ENCODE peak calls at places on chromosomes 1 and 21, in nine cellular contexts. Z is transverse colon, K is body of pancreas, D is endothelial cell of umbilical vein, R is adrenal gland, H is heart left ventricle, Y is NB4, X is lower leg skin, E is A549. C is an unnamed sample.

GRCh38 chr21:33374080-33374873 is 28.9 kb upstream of the IFNGR2 start:
- DNase-seq in Y (peak), E (peak), Z (peak), K (peak), H (no peak), D (peak), X (no peak), R (peak), C (peak)

GRCh38 chr1:109863699-109864062 is 47.0 kb upstream of the CSF1 start:
- DNase-seq in Y (peak), K (no peak), E (no peak), Z (no peak), D (no peak), X (no peak), H (no peak), R (no peak), C (no peak)

GRCh38 chr1:238318294-238318908 is 427.7 kb upstream of the ZP4 start:
- DNase-seq in R (no peak), D (no peak), K (no peak), X (no peak), Z (no peak), Y (no peak), E (no peak), H (no peak), C (no peak)

GRCh38 chr1:109959974-109960744 is 24.4 kb upstream of the AHCYL1 start:
- DNase-seq in Z (no peak), E (peak), X (no peak), R (no peak), D (no peak), H (no peak), Y (no peak), K (no peak), C (no peak)

GRCh38 chr1:180241716-180242544 is 11.9 kb downstream of the LHX4 start:
- DNase-seq in H (no peak), Y (peak), Z (no peak), X (no peak), E (no peak), D (no peak), K (no peak), R (no peak), C (no peak)

GRCh38 chr1:171785766-171786165 is 4.3 kb downstream of the METTL13 start:
- DNase-seq in Y (no peak), D (no peak), E (no peak), K (no peak), R (no peak), X (no peak), Z (no peak), H (no peak), C (no peak)

GRCh38 chr1:186474208-186474607 is 13.3 kb upstream of the PDC start:
- DNase-seq in Z (no peak), X (no peak), H (no peak), R (no peak), Y (no peak), E (peak), D (no peak), K (no peak), C (no peak)

GRCh38 chr1:14017531-14017961 is 317.6 kb downstream of the PRDM2 start:
- DNase-seq in E (no peak), K (peak), Y (no peak), D (no peak), Z (peak), X (peak), R (no peak), H (no peak), C (no peak)

GRCh38 chr1:204001166-204001901 is 71.6 kb upstream of the SOX13 start:
- DNase-seq in R (no peak), H (no peak), Y (no peak), X (no peak), K (no peak), D (no peak), E (no peak), Z (no peak), C (no peak)

GRCh38 chr1:163544441-163544840 is 222.7 kb downstream of the NUF2 start:
- DNase-seq in R (no peak), H (no peak), D (no peak), K (no peak), X (no peak), Z (no peak), E (no peak), Y (peak), C (no peak)

GRCh38 chr1:26006710-26007109 is 8.8 kb upstream of the PAFAH2 start:
- DNase-seq in Z (no peak), D (no peak), E (no peak), X (no peak), H (no peak), Y (no peak), R (no peak), K (no peak), C (no peak)

GRCh38 chr1:218480691-218481099 is 135.6 kb downstream of the TGFB2 start:
- DNase-seq in D (peak), E (peak), K (no peak), Z (no peak), R (no peak), H (no peak), Y (no peak), X (no peak), C (no peak)

GRCh38 chr1:153353226-153353947 is 4.3 kb upstream of the S100A9 start:
- DNase-seq in Z (no peak), R (peak), D (no peak), K (no peak), Y (peak), X (no peak), E (peak), H (no peak), C (no peak)

GRCh38 chr1:242477944-242478343 is 46.6 kb downstream of the PLD5 start:
- DNase-seq in X (no peak), Z (no peak), K (no peak), E (no peak), Y (no peak), R (no peak), D (no peak), H (no peak), C (no peak)

GRCh38 chr1:207868252-207868768 is 42.6 kb downstream of the CD34 start:
- DNase-seq in E (no peak), R (peak), K (peak), X (peak), Y (peak), D (peak), H (peak), Z (peak), C (peak)

GRCh38 chr1:64750092-64750491 is 5.2 kb downstream of the RAVER2 start:
- DNase-seq in K (no peak), X (no peak), D (no peak), R (no peak), Y (no peak), Z (no peak), H (no peak), E (no peak), C (no peak)

GRCh38 chr1:209742409-209743144 is 13.3 kb upstream of the TRAF3IP3 start:
- DNase-seq in E (no peak), Y (no peak), D (no peak), H (no peak), K (no peak), X (no peak), Z (no peak), R (no peak), C (no peak)

GRCh38 chr1:172976222-172977041 is 74.3 kb downstream of the TNFSF18 start:
- DNase-seq in Z (peak), K (peak), X (no peak), H (no peak), E (peak), R (no peak), Y (no peak), D (peak), C (no peak)

GRCh38 chr1:31020007-31020790 is 45.3 kb downstream of the PUM1 start:
- DNase-seq in K (peak), R (no peak), H (no peak), X (no peak), Y (no peak), E (no peak), D (peak), Z (no peak), C (no peak)

GRCh38 chr1:158075078-158075477 is 81.6 kb downstream of the KIRREL1 start:
- DNase-seq in D (no peak), Y (no peak), R (no peak), X (no peak), H (no peak), Z (no peak), K (no peak), E (no peak), C (peak)

GRCh38 chr1:20079661-20080305 is 9.8 kb downstream of the PLA2G5 start:
- DNase-seq in X (no peak), R (no peak), E (no peak), K (no peak), H (no peak), D (no peak), Z (no peak), Y (no peak), C (no peak)

GRCh38 chr1:1569341-1569740 is 5.3 kb downstream of the SSU72 start:
- DNase-seq in D (no peak), Y (no peak), Z (no peak), R (no peak), H (no peak), X (no peak), K (no peak), E (no peak), C (no peak)

GRCh38 chr21:25493722-25494121 is 113.6 kb downstream of the MRPL39 start:
- DNase-seq in Y (no peak), R (no peak), E (no peak), X (no peak), Z (no peak), D (no peak), H (no peak), K (no peak), C (no peak)

GRCh38 chr21:25491267-25491666 is 116.0 kb downstream of the MRPL39 start:
- DNase-seq in H (no peak), X (no peak), D (no peak), Z (no peak), E (no peak), Y (no peak), R (no peak), K (no peak), C (no peak)

GRCh38 chr21:25496825-25497482 is 110.3 kb downstream of the MRPL39 start:
- DNase-seq in Z (no peak), R (no peak), D (no peak), Y (no peak), K (no peak), H (no peak), X (no peak), E (no peak), C (no peak)

GRCh38 chr21:25490742-25491141 is 116.5 kb downstream of the MRPL39 start:
- DNase-seq in D (no peak), X (no peak), Z (no peak), K (no peak), H (no peak), R (no peak), Y (no peak), E (no peak), C (no peak)

GRCh38 chr21:25494804-25495203 is 112.5 kb downstream of the MRPL39 start:
- DNase-seq in H (no peak), D (no peak), Z (no peak), E (no peak), R (no peak), K (no peak), X (no peak), Y (no peak), C (no peak)
- TF ChIP-seq POLR2A in H (no peak), D (no peak), Z (no peak), E (no peak), R (no peak), K (no peak), X (no peak), Y (no peak), C (no peak)

GRCh38 chr1:160117709-160118183 is 2.2 kb downstream of the ATP1A2 start:
- DNase-seq in Z (peak), E (no peak), X (no peak), Y (no peak), D (no peak), R (peak), H (no peak), K (no peak), C (peak)
- H3K4me3 ChIP-seq in Z (no peak), E (no peak), X (no peak), Y (no peak), D (no peak), R (no peak), H (peak), K (no peak), C (peak)

GRCh38 chr1:212414328-212415106 is at the start of gene PACC1:
- DNase-seq in E (peak), K (peak), R (peak), H (peak), Y (peak), X (peak), D (peak), Z (peak), C (peak)
- TF ChIP-seq POLR2A in E (peak), K (peak), R (no peak), H (no peak), Y (peak), X (no peak), D (peak), Z (peak), C (no peak)

GRCh38 chr1:48341221-48341620 is 118.7 kb downstream of the SLC5A9 start:
- DNase-seq in E (no peak), D (peak), H (no peak), K (no peak), R (no peak), Z (no peak), Y (no peak), X (no peak), C (no peak)
- H3K4me3 ChIP-seq in E (no peak), D (no peak), H (no peak), K (no peak), R (no peak), Z (no peak), Y (no peak), X (no peak), C (no peak)

C was measured in upper lobe of left lung.